ENCODE peak calls at places on chromosomes 1 and 21, in four cellular contexts. Q is H1, M is K562, J is HepG2. P is an unnamed sample. For H3K4me1, the result is how much of the 10 kb centered on the place peaks cover.

GRCh38 chr1:172051898-172052297 is 210.6 kb downstream of the DNM3 start:
- DNase-seq in Q (no peak), M (no peak), J (no peak), P (no peak)

GRCh38 chr1:41500378-41500777 is 15.9 kb upstream of the EDN2 start:
- DNase-seq in Q (no peak), M (no peak), J (no peak), P (no peak)

GRCh38 chr1:6638226-6638625 is 13.6 kb downstream of the THAP3 start:
- DNase-seq in Q (no peak), M (no peak), J (no peak), P (no peak)

GRCh38 chr1:154747841-154748766 is 122.0 kb downstream of the KCNN3 start:
- DNase-seq in Q (no peak), M (no peak), J (no peak), P (no peak)

GRCh38 chr21:37337179-37337578 is 29.4 kb upstream of the DYRK1A start:
- DNase-seq in Q (no peak), M (no peak), J (no peak), P (no peak)

GRCh38 chr1:13450204-13450603 is 40.0 kb downstream of the PRAMEF20 start:
- DNase-seq in Q (no peak), M (no peak), J (no peak), P (no peak)

GRCh38 chr21:46664316-46664995 is 29.0 kb downstream of the PRMT2 start:
- DNase-seq in Q (no peak), M (no peak), J (no peak), P (no peak)

GRCh38 chr1:147625274-147625986 is 44.9 kb downstream of the ACP6 start:
- DNase-seq in Q (no peak), M (no peak), J (peak), P (peak)

GRCh38 chr1:245201827-245202226 is 47.0 kb downstream of the KIF26B start:
- DNase-seq in Q (no peak), M (no peak), J (no peak), P (no peak)

GRCh38 chr1:8889103-8889846 is 10.8 kb upstream of the ENO1 start:
- DNase-seq in Q (no peak), M (no peak), J (no peak), P (no peak)

GRCh38 chr1:10338047-10338446 is 60.8 kb upstream of the PGD start:
- DNase-seq in Q (peak), M (peak), J (peak), P (peak)

GRCh38 chr1:17206196-17206595 is 1.3 kb downstream of the PADI1 start:
- DNase-seq in Q (no peak), M (no peak), J (no peak), P (no peak)

GRCh38 chr1:12204140-12204539 is 25.7 kb upstream of the VPS13D start:
- DNase-seq in Q (no peak), M (no peak), J (no peak), P (no peak)

GRCh38 chr1:37671261-37671660 is 21.1 kb upstream of the CDCA8 start:
- DNase-seq in Q (no peak), M (no peak), J (no peak), P (no peak)

GRCh38 chr1:201258763-201259230 is 24.5 kb upstream of the PKP1 start:
- DNase-seq in Q (peak), M (peak), J (no peak), P (no peak)

GRCh38 chr1:39269791-39270342 is 65.4 kb downstream of the MACF1 start:
- DNase-seq in Q (no peak), M (peak), J (peak), P (no peak)

GRCh38 chr1:85933901-85934300 is 222.7 kb downstream of the COL24A1 start:
- DNase-seq in Q (no peak), M (no peak), J (no peak), P (no peak)

GRCh38 chr1:54975709-54976108 is 4.7 kb upstream of the TMEM61 start:
- DNase-seq in Q (no peak), M (no peak), J (no peak), P (no peak)

GRCh38 chr21:45724345-45724961 is 80.9 kb downstream of the PCBP3 start:
- DNase-seq in Q (no peak), M (no peak), J (no peak), P (no peak)

GRCh38 chr1:186183219-186183618 is 191.8 kb downstream of the TPR start:
- DNase-seq in Q (no peak), M (no peak), J (no peak), P (no peak)

GRCh38 chr1:165717918-165718515 is 19.7 kb upstream of the ALDH9A1 start:
- DNase-seq in Q (peak), M (peak), J (peak), P (peak)

GRCh38 chr1:174913225-174913903 is 86.4 kb upstream of the CACYBP start:
- DNase-seq in Q (no peak), M (peak), J (no peak), P (no peak)

DNA sequence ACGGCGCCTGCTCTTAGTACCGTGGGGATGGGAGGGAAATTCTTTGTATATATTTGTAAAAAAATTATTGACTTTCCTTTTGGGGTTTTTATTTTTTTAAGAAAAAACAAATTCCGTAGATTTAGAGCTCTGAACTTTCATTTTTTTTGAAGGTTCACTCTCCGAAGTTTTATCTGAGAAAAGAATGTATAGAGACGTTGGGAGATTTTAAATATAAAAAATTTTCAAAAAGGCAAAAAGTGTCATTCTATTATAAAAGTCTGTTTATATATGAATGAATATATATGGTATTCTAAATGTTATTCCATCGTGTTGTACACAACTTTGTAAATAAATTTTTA is 2.4 kb downstream of the FOXD3 start:
- DNase-seq in Q (no peak), M (no peak), J (no peak), P (no peak)
- TF ChIP-seq EZH2 in Q (no peak), M (no peak), J (no peak), P (no peak)

GRCh38 chr1:242405947-242406346 is 118.5 kb downstream of the PLD5 start:
- DNase-seq in Q (no peak), M (no peak), J (no peak), P (no peak)
- TF ChIP-seq JUN in Q (no peak), M (no peak), J (no peak), P (no peak)

GRCh38 chr1:67833595-67833926 is 294 bp upstream of the GNG12 start:
- DNase-seq in Q (no peak), M (no peak), J (no peak), P (no peak)

GRCh38 chr1:67835663-67836452 is 2.6 kb upstream of the GNG12 start:
- DNase-seq in Q (no peak), M (no peak), J (no peak), P (no peak)

GRCh38 chr1:67838180-67838912 is 5.1 kb upstream of the GNG12 start:
- DNase-seq in Q (no peak), M (no peak), J (no peak), P (peak)

GRCh38 chr1:67834246-67834877 is 1.1 kb upstream of the GNG12 start:
- DNase-seq in Q (no peak), M (no peak), J (no peak), P (no peak)

GRCh38 chr1:67836769-67837168 is 3.5 kb upstream of the GNG12 start:
- DNase-seq in Q (no peak), M (no peak), J (no peak), P (no peak)
- H3K4me1 ChIP-seq in Q (under half), M (under half), J (under half), P (under half)

GRCh38 chr1:2052756-2053155 is 2.5 kb downstream of the PRKCZ start:
- DNase-seq in Q (no peak), M (no peak), J (no peak), P (no peak)
- TF ChIP-seq EZH2 in Q (no peak), M (no peak), J (no peak), P (no peak)

P was measured in endothelial cell of umbilical vein.